ENCODE peak calls at places on chromosomes 11 and 22, in nine cellular contexts. T is neural progenitor cell, J is MM.1S, M is PC-3, C is GM23248, Y is HCT116, A is GM23338, N is SK-N-SH, Q is hepatocyte. I is an unnamed sample.

GRCh38 chr22:23231471-23232093 is 51.3 kb downstream of the BCR start:
- DNase-seq in A (no peak), T (no peak), C (peak; percentile 32), Q (no peak), N (no peak), M (no peak), Y (no peak), J (no peak), I (no peak)

GRCh38 chr11:17845431-17845881 is 110.9 kb downstream of the KCNC1 start:
- DNase-seq in Q (no peak), N (no peak), C (peak; percentile 82), Y (no peak), J (no peak), M (peak; percentile 89), A (no peak), T (no peak), I (no peak)

GRCh38 chr11:96215094-96215782 is 127.8 kb downstream of the MAML2 start:
- DNase-seq in M (peak; percentile 44), Y (no peak), A (no peak), T (no peak), Q (no peak), C (peak; percentile 66), J (peak; percentile 86), N (no peak), I (peak; percentile 93)

GRCh38 chr11:64869571-64870175 is 8.7 kb downstream of the EHD1 start:
- DNase-seq in J (no peak), Q (no peak), Y (no peak), M (no peak), C (no peak), N (no peak), A (no peak), T (peak; percentile 53), I (no peak)

GRCh38 chr11:123547180-123547579 is 107.2 kb downstream of the SCN3B start:
- DNase-seq in C (no peak), T (no peak), Q (no peak), M (no peak), A (no peak), N (no peak), J (peak; percentile 10), Y (no peak), I (peak; percentile 7)

GRCh38 chr11:5280582-5281102 is 10.9 kb upstream of the HBE1 start:
- DNase-seq in Y (peak; percentile 97), N (no peak), M (peak; percentile 95), T (peak; percentile 39), A (peak; percentile 51), J (peak; percentile 93), C (peak; percentile 98), Q (peak; percentile 74), I (peak; percentile 3)

GRCh38 chr11:106551744-106552671 is 466.3 kb downstream of the GUCY1A2 start:
- DNase-seq in N (no peak), A (no peak), T (no peak), C (no peak), M (no peak), Y (no peak), J (no peak), Q (no peak), I (no peak)

GRCh38 chr11:13119361-13119760 is 110.2 kb downstream of the RASSF10 start:
- DNase-seq in M (peak; percentile 27), Q (no peak), T (no peak), C (peak; percentile 63), N (no peak), Y (no peak), J (no peak), A (no peak), I (no peak)

GRCh38 chr11:704799-705645 is 1.0 kb upstream of the EPS8L2 start:
- DNase-seq in Q (peak; percentile 75), C (no peak), Y (no peak), T (no peak), M (peak; percentile 75), A (no peak), J (no peak), N (peak; percentile 25), I (no peak)

GRCh38 chr11:705646-706438 is at the start of gene EPS8L2:
- DNase-seq in N (peak; percentile 45), Y (no peak), Q (peak; percentile 84), T (peak; percentile 50), A (peak; percentile 69), M (peak; percentile 66), C (peak; percentile 46), J (no peak), I (no peak)

GRCh38 chr11:702731-703461 is 3.1 kb upstream of the EPS8L2 start:
- DNase-seq in T (no peak), N (no peak), Q (no peak), J (no peak), C (peak; percentile 61), M (peak; percentile 49), A (no peak), Y (no peak), I (no peak)

GRCh38 chr11:703515-703914 is 2.5 kb upstream of the EPS8L2 start:
- DNase-seq in M (no peak), Y (no peak), T (no peak), A (no peak), N (no peak), C (no peak), J (no peak), Q (no peak), I (no peak)

DNA sequence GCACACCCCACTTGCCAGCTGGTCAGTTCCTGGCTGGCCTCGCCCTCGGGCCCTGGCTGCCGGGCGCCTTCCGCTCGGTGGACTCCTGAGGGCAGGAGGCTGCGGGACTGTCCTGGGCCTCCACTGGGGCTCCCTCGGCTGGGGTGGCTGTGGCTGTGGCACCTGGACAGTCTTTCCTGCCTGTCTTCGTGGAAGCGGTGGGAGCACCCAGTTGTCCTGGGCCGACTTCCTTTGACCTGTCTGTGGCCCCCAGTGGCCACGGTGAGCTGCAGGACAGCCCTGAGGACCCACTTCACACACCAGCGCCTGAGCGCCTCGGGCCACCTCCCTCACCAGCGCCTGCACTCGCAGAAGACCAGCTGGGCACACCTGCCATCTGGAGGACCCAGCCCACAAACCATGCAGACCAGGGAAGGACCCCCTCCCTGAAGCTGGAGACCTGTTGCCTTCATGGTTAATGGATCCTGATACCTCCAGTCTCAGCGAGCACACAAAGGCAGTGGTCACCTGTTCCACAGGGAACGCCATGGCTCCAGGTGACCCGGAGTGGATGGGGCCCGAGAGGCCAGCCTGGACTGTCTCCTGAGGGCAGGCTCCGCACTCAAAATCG is 1.7 kb upstream of the EPS8L2 start:
- DNase-seq in A (no peak), T (no peak), Y (no peak), C (no peak), Q (no peak), M (no peak), J (no peak), N (no peak), I (no peak)
- TF ChIP-seq EZH2phosphoT487 in A (no peak), T (no peak), Y (no peak), C (no peak), Q (no peak), M (no peak), J (no peak), N (no peak), I (no peak)

GRCh38 chr11:49208006-49208721 is at the start of gene FOLH1:
- DNase-seq in Y (no peak), T (no peak), A (peak; percentile 74), Q (no peak), M (peak; percentile 2), C (peak; percentile 24), J (peak; percentile 38), N (peak; percentile 15), I (no peak)

GRCh38 chr11:49202287-49202976 is 6.0 kb downstream of the FOLH1 start:
- DNase-seq in A (no peak), T (no peak), Q (no peak), J (no peak), C (no peak), M (no peak), Y (no peak), N (no peak), I (no peak)
- H3K27ac ChIP-seq in A (no peak overlapping the region), T (no peak overlapping the region), Q (no peak overlapping the region), J (no peak overlapping the region), C (no peak overlapping the region), M (no peak overlapping the region), Y (no peak overlapping the region), N (no peak overlapping the region), I (no peak overlapping the region)

GRCh38 chr11:78166832-78167469 is 21.5 kb downstream of the KCTD21 start:
- DNase-seq in T (no peak), Y (no peak), N (no peak), C (no peak), A (no peak), M (no peak), J (no peak), Q (no peak), I (no peak)

GRCh38 chr11:78170413-78170812 is 18.0 kb downstream of the KCTD21 start:
- DNase-seq in Q (no peak), Y (no peak), T (no peak), J (no peak), M (no peak), N (no peak), A (no peak), C (no peak), I (no peak)

GRCh38 chr11:78170874-78171549 is 17.4 kb downstream of the KCTD21 start:
- DNase-seq in M (no peak), A (no peak), Y (no peak), Q (no peak), N (no peak), J (no peak), T (no peak), C (no peak), I (no peak)

GRCh38 chr11:78171951-78172350 is 16.5 kb downstream of the KCTD21 start:
- DNase-seq in N (no peak), T (no peak), Y (no peak), M (no peak), A (no peak), C (no peak), Q (no peak), J (no peak), I (no peak)

DNA sequence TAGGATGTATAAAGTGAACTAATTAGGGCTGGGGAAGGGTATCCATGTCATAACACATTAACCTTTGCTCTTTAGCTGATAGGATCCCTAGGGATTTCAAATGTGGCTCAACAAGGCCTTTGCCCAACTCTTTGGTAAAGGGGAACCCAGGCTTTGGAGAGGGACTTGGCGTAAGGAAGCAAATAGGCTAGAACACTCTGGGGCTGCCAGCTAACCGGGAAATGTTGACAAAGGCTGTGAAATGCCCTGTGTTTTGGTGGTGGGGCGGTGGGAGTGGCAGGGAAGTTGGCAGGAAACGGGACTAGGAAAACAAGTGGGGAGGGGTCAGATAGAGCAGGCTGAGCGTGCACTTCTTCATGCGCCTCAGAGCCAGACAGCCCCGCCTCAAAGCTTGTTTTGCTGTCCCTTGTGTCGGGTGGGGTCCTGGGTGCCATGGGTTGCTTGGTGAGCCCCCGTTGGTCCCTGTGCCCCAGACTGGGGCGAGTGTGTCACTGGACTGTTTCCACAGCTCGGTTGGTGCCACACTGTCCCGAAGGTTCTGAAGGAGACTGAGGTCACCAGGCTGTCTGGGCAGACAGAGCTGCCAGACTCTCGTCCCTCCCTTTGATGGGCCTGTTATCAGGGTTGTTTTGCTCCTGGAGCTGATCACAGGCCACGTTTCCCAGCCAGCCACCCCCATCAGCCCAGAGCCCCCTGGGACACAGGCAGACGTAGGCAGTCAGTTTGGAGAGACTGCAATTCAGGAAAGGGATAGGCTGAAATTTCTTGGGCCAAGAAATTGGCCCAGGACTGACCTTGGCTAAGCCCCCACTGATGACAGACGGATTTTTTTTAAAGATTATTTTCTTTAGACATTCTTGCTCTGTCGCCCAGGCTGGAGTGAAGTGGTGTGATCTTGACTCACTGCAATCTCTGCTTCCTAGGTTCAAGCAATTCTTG is 19.6 kb downstream of the KCTD21 start:
- DNase-seq in N (peak; percentile 75), Q (peak; percentile 33), Y (no peak), M (no peak), J (no peak), T (no peak), C (peak; percentile 85), A (no peak), I (no peak)
- TF ChIP-seq EZH2phosphoT487 in N (no peak), Q (no peak), Y (no peak), M (no peak), J (no peak), T (no peak), C (no peak), A (no peak), I (no peak)

GRCh38 chr11:72971611-72972010 is 157.4 kb downstream of the ATG16L2 start:
- DNase-seq in A (no peak), Y (no peak), M (no peak), C (no peak), Q (no peak), T (no peak), N (no peak), J (no peak), I (no peak)

GRCh38 chr11:72971211-72971610 is 157.0 kb downstream of the ATG16L2 start:
- DNase-seq in A (no peak), C (no peak), Y (no peak), Q (no peak), T (no peak), M (no peak), N (no peak), J (no peak), I (no peak)

GRCh38 chr11:72972541-72973128 is 158.4 kb downstream of the ATG16L2 start:
- DNase-seq in Y (no peak), Q (no peak), N (no peak), M (peak; percentile 48), C (peak; percentile 49), A (no peak), T (no peak), J (no peak), I (no peak)

GRCh38 chr11:72969894-72970335 is 155.7 kb downstream of the ATG16L2 start:
- DNase-seq in C (peak; percentile 82), A (no peak), T (no peak), Y (no peak), J (peak; percentile 17), N (no peak), Q (no peak), M (peak; percentile 70), I (no peak)

GRCh38 chr11:72970557-72971118 is 156.4 kb downstream of the ATG16L2 start:
- DNase-seq in C (no peak), J (no peak), A (no peak), T (no peak), N (no peak), Q (no peak), Y (no peak), M (no peak), I (no peak)
- H3K27ac ChIP-seq in C (peak overlapping the region; percentile 58), J (peak overlapping the region; percentile 28), A (no peak overlapping the region), T (no peak overlapping the region), N (no peak overlapping the region), Q (no peak overlapping the region), Y (no peak overlapping the region), M (peak overlapping the region; percentile 34), I (no peak overlapping the region)